ENCODE peak calls at places on chromosomes 5 and 9, in seven cellular contexts. One of them, this sample, is unnamed.

GRCh38 chr9:116096046-116096445 is 57.5 kb upstream of the PAPPA start:
- DNase-seq in stimulated activated CD4-positive, alpha-beta T cell treated with anti-CD3 and anti-CD28 coated beads, Interleukin-4, amount 100 ng/mL, for 24 hours: no peak
- DNase-seq in effector memory CD8-positive, alpha-beta T cell: no peak
- DNase-seq in fibroblast of pulmonary artery: no peak
- DNase-seq in neuronal stem cell: no peak
- DNase-seq in AG20443: no peak
- DNase-seq in activated naive CD8-positive, alpha-beta T cell treated with anti-CD3 and anti-CD28 coated beads, Interleukin-2, amount 10 ng/mL, durations not matched to agents 7 days and 5 days: no peak
- DNase-seq in this sample: no peak

GRCh38 chr9:28301281-28301680 is 728.0 kb upstream of the C9orf72 start:
- DNase-seq in stimulated activated CD4-positive, alpha-beta T cell treated with anti-CD3 and anti-CD28 coated beads, Interleukin-4, amount 100 ng/mL, for 24 hours: no peak
- DNase-seq in effector memory CD8-positive, alpha-beta T cell: no peak
- DNase-seq in fibroblast of pulmonary artery: no peak
- DNase-seq in neuronal stem cell: no peak
- DNase-seq in AG20443: no peak
- DNase-seq in activated naive CD8-positive, alpha-beta T cell treated with anti-CD3 and anti-CD28 coated beads, Interleukin-2, amount 10 ng/mL, durations not matched to agents 7 days and 5 days: no peak
- DNase-seq in this sample: no peak

GRCh38 chr5:123785160-123786001 is 273.4 kb downstream of the CSNK1G3 start:
- DNase-seq in stimulated activated CD4-positive, alpha-beta T cell treated with anti-CD3 and anti-CD28 coated beads, Interleukin-4, amount 100 ng/mL, for 24 hours: no peak
- DNase-seq in effector memory CD8-positive, alpha-beta T cell: no peak
- DNase-seq in fibroblast of pulmonary artery: peak
- DNase-seq in neuronal stem cell: no peak
- DNase-seq in AG20443: peak
- DNase-seq in activated naive CD8-positive, alpha-beta T cell treated with anti-CD3 and anti-CD28 coated beads, Interleukin-2, amount 10 ng/mL, durations not matched to agents 7 days and 5 days: no peak
- DNase-seq in this sample: no peak

GRCh38 chr9:127865645-127866464 is 11.4 kb upstream of the ENG start:
- DNase-seq in stimulated activated CD4-positive, alpha-beta T cell treated with anti-CD3 and anti-CD28 coated beads, Interleukin-4, amount 100 ng/mL, for 24 hours: peak
- DNase-seq in effector memory CD8-positive, alpha-beta T cell: peak
- DNase-seq in fibroblast of pulmonary artery: no peak
- DNase-seq in neuronal stem cell: no peak
- DNase-seq in AG20443: no peak
- DNase-seq in activated naive CD8-positive, alpha-beta T cell treated with anti-CD3 and anti-CD28 coated beads, Interleukin-2, amount 10 ng/mL, durations not matched to agents 7 days and 5 days: no peak
- DNase-seq in this sample: no peak

GRCh38 chr5:88144219-88145040 is 124.2 kb downstream of the TMEM161B start:
- DNase-seq in stimulated activated CD4-positive, alpha-beta T cell treated with anti-CD3 and anti-CD28 coated beads, Interleukin-4, amount 100 ng/mL, for 24 hours: no peak
- DNase-seq in effector memory CD8-positive, alpha-beta T cell: no peak
- DNase-seq in fibroblast of pulmonary artery: no peak
- DNase-seq in neuronal stem cell: peak
- DNase-seq in AG20443: no peak
- DNase-seq in activated naive CD8-positive, alpha-beta T cell treated with anti-CD3 and anti-CD28 coated beads, Interleukin-2, amount 10 ng/mL, durations not matched to agents 7 days and 5 days: peak
- DNase-seq in this sample: no peak

GRCh38 chr5:124906339-124907097 is 160.1 kb upstream of the ZNF608 start:
- DNase-seq in stimulated activated CD4-positive, alpha-beta T cell treated with anti-CD3 and anti-CD28 coated beads, Interleukin-4, amount 100 ng/mL, for 24 hours: no peak
- DNase-seq in effector memory CD8-positive, alpha-beta T cell: no peak
- DNase-seq in fibroblast of pulmonary artery: peak
- DNase-seq in neuronal stem cell: no peak
- DNase-seq in AG20443: peak
- DNase-seq in activated naive CD8-positive, alpha-beta T cell treated with anti-CD3 and anti-CD28 coated beads, Interleukin-2, amount 10 ng/mL, durations not matched to agents 7 days and 5 days: no peak
- DNase-seq in this sample: no peak

GRCh38 chr9:110050925-110051355 is 157.0 kb downstream of the C9orf152 start:
- DNase-seq in stimulated activated CD4-positive, alpha-beta T cell treated with anti-CD3 and anti-CD28 coated beads, Interleukin-4, amount 100 ng/mL, for 24 hours: peak
- DNase-seq in effector memory CD8-positive, alpha-beta T cell: no peak
- DNase-seq in fibroblast of pulmonary artery: peak
- DNase-seq in neuronal stem cell: no peak
- DNase-seq in AG20443: peak
- DNase-seq in activated naive CD8-positive, alpha-beta T cell treated with anti-CD3 and anti-CD28 coated beads, Interleukin-2, amount 10 ng/mL, durations not matched to agents 7 days and 5 days: no peak
- DNase-seq in this sample: no peak

GRCh38 chr5:43773032-43773830 is 170.3 kb downstream of the NNT start:
- DNase-seq in stimulated activated CD4-positive, alpha-beta T cell treated with anti-CD3 and anti-CD28 coated beads, Interleukin-4, amount 100 ng/mL, for 24 hours: no peak
- DNase-seq in effector memory CD8-positive, alpha-beta T cell: no peak
- DNase-seq in fibroblast of pulmonary artery: peak
- DNase-seq in neuronal stem cell: no peak
- DNase-seq in AG20443: peak
- DNase-seq in activated naive CD8-positive, alpha-beta T cell treated with anti-CD3 and anti-CD28 coated beads, Interleukin-2, amount 10 ng/mL, durations not matched to agents 7 days and 5 days: no peak
- DNase-seq in this sample: no peak

GRCh38 chr9:115983366-115983765 is 170.2 kb upstream of the PAPPA start:
- DNase-seq in stimulated activated CD4-positive, alpha-beta T cell treated with anti-CD3 and anti-CD28 coated beads, Interleukin-4, amount 100 ng/mL, for 24 hours: no peak
- DNase-seq in effector memory CD8-positive, alpha-beta T cell: no peak
- DNase-seq in fibroblast of pulmonary artery: no peak
- DNase-seq in neuronal stem cell: no peak
- DNase-seq in AG20443: no peak
- DNase-seq in activated naive CD8-positive, alpha-beta T cell treated with anti-CD3 and anti-CD28 coated beads, Interleukin-2, amount 10 ng/mL, durations not matched to agents 7 days and 5 days: no peak
- DNase-seq in this sample: no peak

This sample was measured in upper lobe of right lung.